ENCODE peak calls at places on chromosomes 12 and 14, in seven cellular contexts. Y is fibroblast of villous mesenchyme; H is HFFc6; C is AG10803; K is cardiac muscle cell; P is colonic mucosa; E is CD4-positive, alpha-beta T cell. S is an unnamed sample.
A peak's percentile ranks its signal among the peaks of the same experiment; 100 is the strongest.

GRCh38 chr12:93573552-93574223 is 1.2 kb downstream of the SOCS2 start:
- DNase-seq in Y (peak; percentile 59), H (peak; percentile 46), C (peak; percentile 38), K (no peak), P (peak; percentile 55), E (no peak), S (no peak)

GRCh38 chr12:107478881-107479280 is 206.7 kb upstream of the PWP1 start:
- DNase-seq in Y (peak; percentile 37), H (no peak), C (peak; percentile 72), K (no peak), P (no peak), E (no peak), S (no peak)

GRCh38 chr14:88933203-88933602 is 108.8 kb downstream of the TTC8 start:
- DNase-seq in Y (no peak), H (no peak), C (no peak), K (no peak), P (no peak), E (no peak), S (no peak)

GRCh38 chr14:88463318-88463717 is 77.9 kb downstream of the SPATA7 start:
- DNase-seq in Y (peak; percentile 21), H (peak; percentile 21), C (no peak), K (peak; percentile 25), P (peak; percentile 44), E (no peak), S (no peak)

GRCh38 chr12:110371408-110372055 is 32.0 kb downstream of the ANAPC7 start:
- DNase-seq in Y (no peak), H (no peak), C (no peak), K (no peak), P (no peak), E (no peak), S (no peak)

GRCh38 chr12:27779837-27780611 is at the start of the genes KLHL42 and MANSC4:
- DNase-seq in Y (peak; percentile 76), H (peak; percentile 66), C (peak; percentile 72), K (peak; percentile 89), P (peak; percentile 64), E (peak; percentile 65), S (peak; percentile 76)

GRCh38 chr14:102304611-102305506 is at the start of gene MOK:
- DNase-seq in Y (peak; percentile 96), H (peak; percentile 97), C (peak; percentile 96), K (peak; percentile 97), P (peak; percentile 98), E (peak; percentile 96), S (peak; percentile 99)

GRCh38 chr14:77286554-77286953 is 15.5 kb upstream of the NGB start:
- DNase-seq in Y (no peak), H (no peak), C (no peak), K (no peak), P (no peak), E (no peak), S (no peak)

GRCh38 chr12:80293347-80293746 is 150.7 kb upstream of the PTPRQ start:
- DNase-seq in Y (no peak), H (no peak), C (no peak), K (no peak), P (no peak), E (no peak), S (no peak)

GRCh38 chr12:113155641-113156040 is 6.1 kb downstream of the CFAP73 start:
- DNase-seq in Y (no peak), H (no peak), C (no peak), K (no peak), P (no peak), E (no peak), S (no peak)

GRCh38 chr14:84409435-84409834 is 1120.5 kb upstream of the FLRT2 start:
- DNase-seq in Y (peak; percentile 3), H (no peak), C (no peak), K (no peak), P (no peak), E (no peak), S (no peak)

GRCh38 chr14:36068777-36069534 is 107.6 kb downstream of the PTCSC3 start:
- DNase-seq in Y (no peak), H (peak; percentile 21), C (peak; percentile 84), K (no peak), P (no peak), E (no peak), S (no peak)

GRCh38 chr12:203462-204260 is 10.3 kb downstream of the SLC6A12 start:
- DNase-seq in Y (no peak), H (no peak), C (no peak), K (peak; percentile 75), P (no peak), E (no peak), S (peak; percentile 63)

GRCh38 chr14:23428686-23429495 is 6.6 kb downstream of the MYH7 start:
- DNase-seq in Y (no peak), H (no peak), C (no peak), K (no peak), P (no peak), E (no peak), S (no peak)

GRCh38 chr12:85549658-85550057 is 269.6 kb downstream of the ALX1 start:
- DNase-seq in Y (no peak), H (no peak), C (no peak), K (no peak), P (no peak), E (no peak), S (no peak)

GRCh38 chr12:113103756-113104450 is 31.7 kb downstream of the RASAL1 start:
- DNase-seq in Y (no peak), H (no peak), C (no peak), K (peak; percentile 21), P (peak; percentile 57), E (peak; percentile 76), S (no peak)

GRCh38 chr12:8499616-8500015 is 13.7 kb upstream of the CLEC4D start:
- DNase-seq in Y (no peak), H (no peak), C (no peak), K (no peak), P (no peak), E (no peak), S (no peak)
- TF ChIP-seq CTCF in Y (no peak), H (no peak), C (no peak), K (no peak), P (no peak), E (no peak), S (no peak)

DNA sequence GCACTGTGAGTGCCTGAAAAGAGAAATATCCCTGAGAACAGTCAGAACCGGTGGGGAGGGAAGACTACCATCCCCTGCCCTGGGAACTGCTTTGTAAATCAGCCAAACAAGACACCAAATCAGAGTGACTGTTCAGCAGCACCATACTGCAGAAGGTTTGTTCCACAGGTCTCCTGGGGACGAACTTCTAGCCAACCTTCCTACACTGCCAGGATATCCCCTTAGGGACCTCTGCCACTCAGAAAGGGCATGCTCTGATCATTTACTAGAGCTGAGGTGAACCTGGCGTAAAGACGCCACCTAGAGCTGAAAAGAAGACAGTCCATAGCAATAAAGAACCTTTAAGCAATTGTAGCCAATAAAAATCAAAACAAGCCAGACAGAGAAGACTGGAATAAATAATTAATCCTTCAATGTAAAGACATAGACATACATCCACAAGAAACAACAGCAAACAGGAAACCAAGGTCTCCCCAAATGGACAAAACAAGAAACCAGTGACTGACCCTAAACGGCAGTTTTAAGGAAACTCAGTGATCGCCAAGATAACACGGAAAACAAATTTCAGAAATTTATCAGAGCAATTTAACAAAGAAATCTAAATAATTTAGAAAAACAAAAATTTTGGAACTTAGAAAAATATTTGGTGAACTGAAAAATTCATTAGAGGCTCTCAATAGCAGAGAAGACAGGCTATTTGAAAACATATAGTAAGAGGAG is 228.1 kb upstream of the AMIGO2 start:
- DNase-seq in Y (peak; percentile 79), H (peak; percentile 62), C (peak; percentile 75), K (peak; percentile 64), P (peak; percentile 36), E (peak; percentile 58), S (peak; percentile 26)
- TF ChIP-seq CTCF in Y (peak; percentile 78), H (peak; percentile 82), C (peak; percentile 77), K (peak; percentile 68), P (peak; percentile 50), E (peak; percentile 75), S (peak; percentile 56)

DNA sequence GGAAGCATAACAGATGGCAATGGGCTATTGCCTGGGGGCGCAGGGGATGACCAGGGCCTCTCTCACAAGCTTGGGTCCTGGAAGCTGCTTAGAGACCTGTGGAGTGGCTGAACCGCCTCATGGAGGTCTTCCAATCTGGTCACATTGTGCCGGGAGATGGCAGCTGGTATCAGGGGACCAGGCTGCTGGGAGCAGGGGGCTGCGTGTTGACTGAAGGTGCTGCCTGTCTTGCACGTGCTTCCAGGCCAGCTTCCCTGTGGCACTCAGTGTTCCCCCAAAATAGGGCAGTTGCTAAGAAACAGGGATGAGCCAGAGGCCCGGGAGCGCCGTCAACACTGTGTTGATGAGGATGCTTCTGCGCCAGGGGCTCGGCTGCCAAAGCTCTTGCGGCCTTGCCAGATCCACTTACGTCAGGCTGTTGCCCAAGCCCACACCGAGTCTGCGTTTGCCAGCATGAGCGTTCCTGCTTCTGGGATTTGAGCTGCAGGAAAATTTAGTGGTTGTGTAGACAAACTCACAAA is 39.8 kb downstream of the ELK3 start:
- DNase-seq in Y (peak; percentile 82), H (peak; percentile 97), C (peak; percentile 99), K (no peak), P (peak; percentile 73), E (no peak), S (no peak)
- TF ChIP-seq CTCF in Y (no peak), H (no peak), C (no peak), K (no peak), P (no peak), E (no peak), S (no peak)

GRCh38 chr14:96261772-96262485 is 5.9 kb downstream of the BDKRB1 start:
- DNase-seq in Y (no peak), H (no peak), C (no peak), K (no peak), P (no peak), E (no peak), S (no peak)
- TF ChIP-seq CTCF in Y (peak; percentile 40), H (peak; percentile 38), C (no peak), K (no peak), P (no peak), E (no peak), S (no peak)

GRCh38 chr14:99055019-99055418 is 217.0 kb downstream of the BCL11B start:
- DNase-seq in Y (no peak), H (no peak), C (peak; percentile 42), K (no peak), P (no peak), E (no peak), S (no peak)

GRCh38 chr14:99055816-99056215 is 216.2 kb downstream of the BCL11B start:
- DNase-seq in Y (no peak), H (no peak), C (no peak), K (no peak), P (no peak), E (peak; percentile 20), S (no peak)

GRCh38 chr14:99047436-99048110 is 224.4 kb downstream of the BCL11B start:
- DNase-seq in Y (no peak), H (no peak), C (peak; percentile 53), K (no peak), P (no peak), E (no peak), S (no peak)

GRCh38 chr14:99050309-99050708 is 221.7 kb downstream of the BCL11B start:
- DNase-seq in Y (no peak), H (no peak), C (no peak), K (no peak), P (no peak), E (no peak), S (no peak)

GRCh38 chr14:99052467-99052866 is 219.5 kb downstream of the BCL11B start:
- DNase-seq in Y (no peak), H (no peak), C (no peak), K (no peak), P (no peak), E (no peak), S (no peak)
- TF ChIP-seq CTCF in Y (no peak), H (no peak), C (no peak), K (no peak), P (no peak), E (no peak), S (no peak)

S was measured in endothelial cell.